ENCODE peak calls at places on chromosome 2, in nine cellular contexts. One of them, this sample, is unnamed.

GRCh38 chr2:102778260-102778659 is 16.4 kb downstream of the TMEM182 start:
- DNase-seq in anterior cingulate cortex: no peak
- DNase-seq in NCI-H510A treated with DMSO at 0.1 percent for 48 hours: no peak
- DNase-seq in EH: no peak
- DNase-seq in effector memory CD8-positive, alpha-beta T cell: no peak
- DNase-seq in NCI-H524: no peak
- DNase-seq in SW 1271: no peak
- DNase-seq in CD4-positive, alpha-beta T cell: no peak
- DNase-seq in left lung: no peak
- DNase-seq in this sample: no peak

GRCh38 chr2:38315707-38316333 is 61.3 kb downstream of the ATL2 start:
- DNase-seq in NCI-H524: peak
- DNase-seq in SW 1271: peak
- DNase-seq in anterior cingulate cortex: no peak
- DNase-seq in effector memory CD8-positive, alpha-beta T cell: peak
- DNase-seq in left lung: no peak
- DNase-seq in EH: peak
- DNase-seq in NCI-H510A treated with DMSO at 0.1 percent for 48 hours: peak
- DNase-seq in CD4-positive, alpha-beta T cell: no peak
- DNase-seq in this sample: no peak

GRCh38 chr2:236286866-236287545 is 22.8 kb upstream of the ASB18 start:
- DNase-seq in NCI-H510A treated with DMSO at 0.1 percent for 48 hours: no peak
- DNase-seq in anterior cingulate cortex: no peak
- DNase-seq in SW 1271: no peak
- DNase-seq in left lung: no peak
- DNase-seq in NCI-H524: no peak
- DNase-seq in CD4-positive, alpha-beta T cell: no peak
- DNase-seq in EH: peak
- DNase-seq in effector memory CD8-positive, alpha-beta T cell: no peak
- DNase-seq in this sample: no peak

GRCh38 chr2:17752892-17753802 is 463 bp downstream of the SMC6 start:
- DNase-seq in NCI-H524: peak
- DNase-seq in anterior cingulate cortex: no peak
- DNase-seq in EH: peak
- DNase-seq in CD4-positive, alpha-beta T cell: no peak
- DNase-seq in effector memory CD8-positive, alpha-beta T cell: no peak
- DNase-seq in NCI-H510A treated with DMSO at 0.1 percent for 48 hours: peak
- DNase-seq in SW 1271: no peak
- DNase-seq in left lung: peak
- DNase-seq in this sample: peak

GRCh38 chr2:43024515-43024962 is 201.9 kb downstream of the ZFP36L2 start:
- DNase-seq in NCI-H524: peak
- DNase-seq in SW 1271: no peak
- DNase-seq in CD4-positive, alpha-beta T cell: peak
- DNase-seq in anterior cingulate cortex: peak
- DNase-seq in effector memory CD8-positive, alpha-beta T cell: no peak
- DNase-seq in NCI-H510A treated with DMSO at 0.1 percent for 48 hours: peak
- DNase-seq in left lung: peak
- DNase-seq in EH: peak
- DNase-seq in this sample: no peak

GRCh38 chr2:33442528-33443069 is 33.9 kb upstream of the RASGRP3 start:
- DNase-seq in NCI-H524: no peak
- DNase-seq in SW 1271: no peak
- DNase-seq in EH: no peak
- DNase-seq in anterior cingulate cortex: no peak
- DNase-seq in left lung: no peak
- DNase-seq in CD4-positive, alpha-beta T cell: no peak
- DNase-seq in NCI-H510A treated with DMSO at 0.1 percent for 48 hours: no peak
- DNase-seq in effector memory CD8-positive, alpha-beta T cell: no peak
- DNase-seq in this sample: no peak

GRCh38 chr2:24623535-24623934 is 132.5 kb downstream of the NCOA1 start:
- DNase-seq in effector memory CD8-positive, alpha-beta T cell: no peak
- DNase-seq in NCI-H524: no peak
- DNase-seq in EH: no peak
- DNase-seq in SW 1271: no peak
- DNase-seq in anterior cingulate cortex: no peak
- DNase-seq in left lung: no peak
- DNase-seq in NCI-H510A treated with DMSO at 0.1 percent for 48 hours: no peak
- DNase-seq in CD4-positive, alpha-beta T cell: no peak
- DNase-seq in this sample: no peak

GRCh38 chr2:230929381-230930148 is 4.5 kb upstream of the GPR55 start:
- DNase-seq in left lung: peak
- DNase-seq in anterior cingulate cortex: no peak
- DNase-seq in EH: no peak
- DNase-seq in NCI-H510A treated with DMSO at 0.1 percent for 48 hours: no peak
- DNase-seq in CD4-positive, alpha-beta T cell: peak
- DNase-seq in SW 1271: no peak
- DNase-seq in effector memory CD8-positive, alpha-beta T cell: no peak
- DNase-seq in NCI-H524: peak
- DNase-seq in this sample: peak

GRCh38 chr2:169765523-169765922 is 31.9 kb downstream of the KLHL23 start:
- DNase-seq in NCI-H524: no peak
- DNase-seq in NCI-H510A treated with DMSO at 0.1 percent for 48 hours: no peak
- DNase-seq in CD4-positive, alpha-beta T cell: no peak
- DNase-seq in EH: peak
- DNase-seq in SW 1271: no peak
- DNase-seq in left lung: no peak
- DNase-seq in effector memory CD8-positive, alpha-beta T cell: no peak
- DNase-seq in anterior cingulate cortex: no peak
- DNase-seq in this sample: no peak

GRCh38 chr2:201126308-201127127 is 10.6 kb downstream of the CFLAR start:
- DNase-seq in NCI-H524: no peak
- DNase-seq in NCI-H510A treated with DMSO at 0.1 percent for 48 hours: no peak
- DNase-seq in left lung: no peak
- DNase-seq in anterior cingulate cortex: no peak
- DNase-seq in SW 1271: no peak
- DNase-seq in effector memory CD8-positive, alpha-beta T cell: no peak
- DNase-seq in CD4-positive, alpha-beta T cell: no peak
- DNase-seq in EH: peak
- DNase-seq in this sample: no peak

GRCh38 chr2:170812716-170813585 is 3.7 kb upstream of the GAD1 start:
- DNase-seq in CD4-positive, alpha-beta T cell: no peak
- DNase-seq in EH: peak
- DNase-seq in left lung: no peak
- DNase-seq in NCI-H510A treated with DMSO at 0.1 percent for 48 hours: peak
- DNase-seq in NCI-H524: peak
- DNase-seq in SW 1271: peak
- DNase-seq in effector memory CD8-positive, alpha-beta T cell: no peak
- DNase-seq in anterior cingulate cortex: peak
- DNase-seq in this sample: no peak

GRCh38 chr2:239519081-239519920 is 118.5 kb upstream of the HDAC4 start:
- DNase-seq in SW 1271: no peak
- DNase-seq in anterior cingulate cortex: no peak
- DNase-seq in NCI-H524: peak
- DNase-seq in NCI-H510A treated with DMSO at 0.1 percent for 48 hours: no peak
- DNase-seq in CD4-positive, alpha-beta T cell: no peak
- DNase-seq in left lung: no peak
- DNase-seq in effector memory CD8-positive, alpha-beta T cell: no peak
- DNase-seq in EH: no peak
- DNase-seq in this sample: no peak

GRCh38 chr2:27378096-27378808 is 2.3 kb downstream of the ZNF513 start:
- DNase-seq in left lung: peak
- DNase-seq in anterior cingulate cortex: no peak
- DNase-seq in EH: peak
- DNase-seq in SW 1271: peak
- DNase-seq in CD4-positive, alpha-beta T cell: peak
- DNase-seq in NCI-H524: peak
- DNase-seq in NCI-H510A treated with DMSO at 0.1 percent for 48 hours: no peak
- DNase-seq in effector memory CD8-positive, alpha-beta T cell: no peak
- DNase-seq in this sample: no peak